ENCODE peak calls at places on chromosomes 13 and 19, in four cellular contexts. D is WTC11, R is fibroblast of pulmonary artery, B is ovary. E is an unnamed sample.

GRCh38 chr19:55189424-55189823 is 9.3 kb upstream of the SYT5 start:
- DNase-seq in D (no peak), R (peak), B (no peak), E (no peak)

GRCh38 chr13:94966380-94966779 is 254.0 kb upstream of the SOX21 start:
- DNase-seq in D (no peak), R (no peak), B (no peak), E (no peak)

GRCh38 chr13:100673376-100673830 is 1.2 kb downstream of the TMTC4 start:
- DNase-seq in D (peak), R (no peak), B (peak), E (peak)

GRCh38 chr19:4866595-4867424 is 657 bp downstream of the PLIN3 start:
- DNase-seq in D (peak), R (peak), B (peak), E (peak)

GRCh38 chr13:48749699-48750473 is 96.2 kb downstream of the CYSLTR2 start:
- DNase-seq in D (peak), R (peak), B (peak), E (peak)

GRCh38 chr19:54416695-54417491 is 1.6 kb downstream of the TTYH1 start:
- DNase-seq in D (peak), R (no peak), B (no peak), E (no peak)

GRCh38 chr19:30742981-30743380 is 370.8 kb downstream of the ZNF536 start:
- DNase-seq in D (no peak), R (no peak), B (no peak), E (no peak)

GRCh38 chr13:35874704-35875103 is 256.5 kb downstream of the DCLK1 start:
- DNase-seq in D (no peak), R (no peak), B (no peak), E (no peak)

GRCh38 chr13:21973437-21974125 is 302.7 kb downstream of the FGF9 start:
- DNase-seq in D (no peak), R (no peak), B (no peak), E (no peak)

GRCh38 chr19:50249636-50250035 is 46.2 kb downstream of the MYH14 start:
- DNase-seq in D (no peak), R (no peak), B (no peak), E (no peak)

GRCh38 chr13:55219538-55219937 is 1921.2 kb upstream of the PRR20A start:
- DNase-seq in D (peak), R (no peak), B (no peak), E (no peak)

GRCh38 chr13:78046349-78046748 is 127.7 kb upstream of the EDNRB start:
- DNase-seq in D (no peak), R (no peak), B (no peak), E (no peak)

GRCh38 chr19:1864480-1865171 is 1.2 kb upstream of the KLF16 start:
- DNase-seq in D (peak), R (peak), B (peak), E (peak)

GRCh38 chr19:16930753-16931152 is 42.0 kb downstream of the F2RL3 start:
- DNase-seq in D (no peak), R (no peak), B (no peak), E (no peak)

DNA sequence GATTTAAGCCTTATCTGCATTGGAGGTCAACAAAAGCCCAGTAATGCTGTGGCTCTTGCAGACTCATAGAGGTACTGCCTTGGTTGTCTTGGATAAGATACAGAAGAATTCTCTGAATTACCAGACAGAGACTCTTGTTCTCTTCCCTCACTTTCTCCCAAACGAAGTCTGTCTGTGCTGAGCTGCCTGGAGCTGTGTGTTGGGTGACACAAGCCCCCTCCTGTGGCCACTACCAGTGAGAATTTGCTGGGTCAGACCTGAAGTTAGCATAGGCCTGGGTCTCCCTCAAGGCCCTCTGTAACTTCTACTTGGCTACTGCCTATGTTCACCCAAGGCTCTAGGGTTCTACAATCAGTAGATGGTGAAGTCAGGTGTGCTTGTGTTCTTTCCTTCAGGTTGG is 413.0 kb downstream of the PCDH20 start:
- DNase-seq in D (no peak), R (no peak), B (no peak), E (no peak)
- TF ChIP-seq CTCF in D (no peak), R (no peak), B (no peak), E (no peak)

GRCh38 chr13:112475889-112476288 is 99.7 kb downstream of the SPACA7 start:
- DNase-seq in D (no peak), R (no peak), B (no peak), E (no peak)

GRCh38 chr13:112477070-112477619 is 101.0 kb downstream of the SPACA7 start:
- DNase-seq in D (no peak), R (no peak), B (no peak), E (no peak)

GRCh38 chr13:112474869-112475268 is 98.7 kb downstream of the SPACA7 start:
- DNase-seq in D (no peak), R (no peak), B (no peak), E (no peak)

GRCh38 chr13:112469071-112469745 is 93.1 kb downstream of the SPACA7 start:
- DNase-seq in D (no peak), R (no peak), B (no peak), E (no peak)

DNA sequence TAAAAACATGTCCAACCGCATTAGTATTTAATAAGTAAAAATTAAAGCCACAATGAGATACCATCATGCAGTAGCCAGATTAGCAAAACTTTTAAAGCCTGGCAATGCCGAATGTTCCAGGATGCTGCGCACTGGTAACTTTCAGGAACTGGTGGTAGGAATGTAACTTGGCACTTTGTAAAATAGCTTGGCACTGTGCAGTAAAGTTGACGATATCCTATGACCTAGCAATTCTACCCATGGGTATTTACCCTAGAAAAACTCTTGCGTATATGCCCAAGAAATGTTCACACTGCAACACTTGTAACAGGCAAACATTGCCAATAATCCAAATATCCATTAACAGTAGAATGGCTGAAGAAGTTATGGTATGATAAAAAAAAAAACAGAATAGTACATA is 97.7 kb downstream of the SPACA7 start:
- DNase-seq in D (no peak), R (no peak), B (no peak), E (no peak)
- TF ChIP-seq CTCF in D (no peak), R (no peak), B (no peak), E (no peak)

GRCh38 chr13:72696590-72696989 is 30.8 kb downstream of the MZT1 start:
- DNase-seq in D (no peak), R (peak), B (no peak), E (no peak)
- TF ChIP-seq CTCF in D (no peak), R (peak), B (no peak), E (no peak)

GRCh38 chr13:39283062-39283461 is 244.8 kb downstream of the NHLRC3 start:
- DNase-seq in D (no peak), R (no peak), B (no peak), E (no peak)
- TF ChIP-seq CTCF in D (no peak), R (no peak), B (no peak), E (no peak)

GRCh38 chr13:96229356-96229755 is 139.4 kb downstream of the HS6ST3 start:
- DNase-seq in D (no peak), R (peak), B (no peak), E (no peak)
- TF ChIP-seq CTCF in D (peak), R (peak), B (no peak), E (peak)

DNA sequence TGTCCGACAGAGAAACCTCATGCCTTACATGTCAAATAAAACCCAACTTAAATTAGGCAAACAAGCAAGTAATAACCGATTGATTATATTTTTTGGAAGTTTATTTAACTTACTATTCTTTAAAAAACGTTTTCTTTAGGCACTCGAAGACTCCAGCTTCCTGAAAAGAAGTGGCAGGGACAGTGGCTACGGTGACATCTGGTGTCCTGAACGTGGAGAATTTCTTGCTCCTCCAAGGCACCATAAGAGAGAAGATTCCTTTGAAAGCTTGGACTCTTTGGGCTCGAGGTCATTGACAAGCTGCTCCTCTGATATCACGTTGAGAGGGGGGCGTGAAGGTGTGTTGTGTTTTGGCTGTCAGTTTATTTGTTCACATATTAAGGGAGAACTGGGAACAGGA is 164.4 kb downstream of the LMO7 start:
- DNase-seq in D (no peak), R (no peak), B (no peak), E (no peak)
- TF ChIP-seq CTCF in D (no peak), R (no peak), B (no peak), E (no peak)

GRCh38 chr13:91347212-91347995 is at the start of gene MIR17HG:
- DNase-seq in D (peak), R (peak), B (peak), E (peak)

GRCh38 chr13:91349992-91350911 is 2.8 kb downstream of the MIR17HG start:
- DNase-seq in D (no peak), R (no peak), B (no peak), E (no peak)

GRCh38 chr13:91348906-91349435 is 1.5 kb downstream of the MIR17HG start:
- DNase-seq in D (peak), R (peak), B (peak), E (peak)

GRCh38 chr13:91346848-91347211 is 657 bp upstream of the MIR17HG start:
- DNase-seq in D (peak), R (peak), B (no peak), E (peak)

DNA sequence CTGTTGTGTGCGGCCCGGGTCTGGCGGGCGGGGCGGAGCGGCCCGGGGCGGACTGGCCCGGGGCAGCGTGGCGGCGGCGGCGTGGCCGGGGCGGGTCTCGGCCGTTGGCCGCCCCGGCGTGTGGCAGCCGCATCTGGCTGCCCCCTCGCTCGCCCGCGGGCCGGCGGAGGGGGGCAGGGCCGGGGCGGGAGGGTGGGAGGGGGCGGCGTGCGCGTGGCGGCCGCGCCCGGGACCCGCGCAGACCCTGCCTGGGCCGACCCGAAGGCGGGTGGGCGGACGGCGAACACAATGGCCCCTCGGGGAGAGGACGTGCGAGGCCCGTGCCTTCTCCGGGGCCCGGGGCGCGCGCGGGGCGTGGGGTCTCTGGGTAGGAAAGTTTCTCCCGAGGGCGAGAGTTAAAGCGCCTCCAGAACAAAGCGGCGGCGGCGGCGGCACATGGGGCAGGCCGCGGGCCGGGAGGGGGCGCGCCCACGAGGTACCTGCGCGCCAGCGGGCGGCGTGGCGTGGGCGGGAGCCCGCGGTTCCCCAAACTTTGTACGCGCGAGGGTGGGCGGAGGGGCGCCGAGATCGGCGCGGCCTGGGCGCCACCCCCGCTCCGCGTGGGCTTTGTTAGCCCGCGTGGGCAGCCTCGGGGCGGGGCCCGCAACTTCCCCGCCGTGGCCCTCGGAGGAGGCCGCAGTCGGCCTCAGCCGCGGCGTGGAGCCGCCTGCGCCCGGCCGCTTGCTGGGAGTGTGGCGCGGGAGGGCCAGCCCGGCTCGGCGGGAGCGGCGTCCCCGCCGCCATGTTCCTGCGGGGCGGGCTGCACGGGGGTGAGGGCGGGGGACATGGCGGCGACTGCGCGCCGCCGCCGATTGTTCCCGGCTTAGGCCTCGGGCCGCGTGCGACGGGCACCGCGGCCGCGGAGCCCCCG is 764 bp downstream of the MIR17HG start:
- DNase-seq in D (peak), R (peak), B (peak), E (peak)
- TF ChIP-seq CTCF in D (no peak), R (no peak), B (no peak), E (no peak)

GRCh38 chr13:31538067-31539042 is 201.0 kb upstream of the RXFP2 start:
- DNase-seq in D (no peak), R (peak), B (no peak), E (no peak)
- TF ChIP-seq CTCF in D (peak), R (peak), B (no peak), E (peak)

GRCh38 chr19:18771328-18772242 is 19.5 kb downstream of the COMP start:
- DNase-seq in D (peak), R (no peak), B (no peak), E (no peak)
- TF ChIP-seq CTCF in D (no peak), R (peak), B (no peak), E (peak)

E was measured in nephron progenitor cell.